ENCODE peak calls at places on chromosomes 11 and 22, in four cellular contexts. C is iris pigment epithelial cell, T is skeletal muscle cell, O is anterior cingulate cortex. J is an unnamed sample.

GRCh38 chr11:131807876-131808275 is 437.5 kb downstream of the NTM start:
- DNase-seq in C (no peak), T (no peak), O (no peak), J (no peak)

GRCh38 chr11:111386611-111387150 is 7.6 kb upstream of the POU2AF1 start:
- DNase-seq in C (no peak), T (no peak), O (no peak), J (no peak)

GRCh38 chr11:26929806-26930517 is 64.0 kb upstream of the FIBIN start:
- DNase-seq in C (peak; percentile 41), T (no peak), O (no peak), J (no peak)

GRCh38 chr22:45823331-45823730 is 151.7 kb downstream of the ATXN10 start:
- DNase-seq in C (no peak), T (no peak), O (no peak), J (no peak)

GRCh38 chr11:66068923-66069714 is 953 bp upstream of the PACS1 start:
- DNase-seq in C (peak; percentile 88), T (peak; percentile 17), O (peak; percentile 52), J (peak; percentile 56)

GRCh38 chr22:42399315-42400271 is 32.6 kb downstream of the NFAM1 start:
- DNase-seq in C (no peak), T (no peak), O (peak; percentile 40), J (no peak)

GRCh38 chr11:19713221-19714092 is 820 bp downstream of the NAV2 start:
- DNase-seq in C (peak; percentile 26), T (no peak), O (no peak), J (no peak)

GRCh38 chr22:48268771-48269552 is 1506.5 kb downstream of the TBC1D22A start:
- DNase-seq in C (no peak), T (no peak), O (no peak), J (no peak)

GRCh38 chr11:11252403-11252802 is 100.6 kb downstream of the CSNK2A3 start:
- DNase-seq in C (no peak), T (no peak), O (no peak), J (no peak)

GRCh38 chr11:13215157-13215556 is 62.4 kb upstream of the BMAL1 start:
- DNase-seq in C (peak; percentile 83), T (peak; percentile 56), O (no peak), J (peak; percentile 42)

GRCh38 chr11:35615911-35616900 is 2.1 kb upstream of the FJX1 start:
- DNase-seq in C (peak; percentile 79), T (no peak), O (peak; percentile 52), J (peak; percentile 79)

GRCh38 chr11:27717377-27717776 is 17.1 kb upstream of the BDNF start:
- DNase-seq in C (peak; percentile 57), T (no peak), O (no peak), J (peak; percentile 31)

GRCh38 chr11:91219501-91219900 is 996.7 kb upstream of the CHORDC1 start:
- DNase-seq in C (peak; percentile 28), T (peak; percentile 36), O (peak; percentile 1), J (peak; percentile 52)

GRCh38 chr22:39629851-39630250 is 59.3 kb downstream of the CACNA1I start:
- DNase-seq in C (no peak), T (no peak), O (no peak), J (no peak)

GRCh38 chr22:28774378-28774777 is 1.9 kb downstream of the CCDC117 start:
- DNase-seq in C (no peak), T (no peak), O (no peak), J (no peak)

GRCh38 chr11:26983645-26984044 is 10.3 kb upstream of the FIBIN start:
- DNase-seq in C (no peak), T (no peak), O (no peak), J (no peak)

GRCh38 chr11:95692526-95693270 is 96.9 kb downstream of the FAM76B start:
- DNase-seq in C (peak; percentile 44), T (no peak), O (no peak), J (peak; percentile 50)

GRCh38 chr22:37121887-37122591 is 12.5 kb upstream of the TMPRSS6 start:
- DNase-seq in C (peak; percentile 52), T (no peak), O (no peak), J (peak; percentile 38)

GRCh38 chr11:14768789-14769188 is 123.2 kb downstream of the CYP2R1 start:
- DNase-seq in C (no peak), T (no peak), O (no peak), J (no peak)

GRCh38 chr22:36546092-36546804 is 17.3 kb upstream of the EIF3D start:
- DNase-seq in C (peak; percentile 57), T (no peak), O (peak; percentile 29), J (peak; percentile 69)

GRCh38 chr11:70647188-70648166 is 249.1 kb downstream of the CTTN start:
- DNase-seq in C (no peak), T (no peak), O (no peak), J (no peak)

GRCh38 chr11:75721852-75722668 is 4.4 kb downstream of the MOGAT2 start:
- DNase-seq in C (no peak), T (no peak), O (no peak), J (no peak)

GRCh38 chr11:130418756-130419155 is 9.7 kb downstream of the ADAMTS8 start:
- DNase-seq in C (no peak), T (no peak), O (no peak), J (no peak)

GRCh38 chr11:132423266-132423665 is 1052.9 kb downstream of the NTM start:
- DNase-seq in C (no peak), T (no peak), O (no peak), J (no peak)

GRCh38 chr11:103532133-103532788 is 423.0 kb downstream of the DYNC2H1 start:
- DNase-seq in C (peak; percentile 82), T (peak; percentile 48), O (no peak), J (peak; percentile 81)